ENCODE peak calls at places on chromosomes 4 and X, in eight cellular contexts. L is T-cell, I is AG20443, V is GM03348, O is NCI-H2107, Q is A549, T is NCI-H1092, J is NB4. D is an unnamed sample.

GRCh38 chr4:108889696-108890475 is 127.0 kb upstream of the ETNPPL start:
- DNase-seq in J (no peak), I (no peak), V (no peak), T (no peak), L (no peak), Q (no peak), O (no peak), D (no peak)

GRCh38 chr4:113406723-113407016 is 354.9 kb downstream of the CAMK2D start:
- DNase-seq in T (peak), V (no peak), Q (no peak), O (no peak), L (no peak), J (no peak), I (no peak), D (no peak)

GRCh38 chrX:11509786-11510185 is 155.9 kb downstream of the ARHGAP6 start:
- DNase-seq in Q (no peak), T (no peak), J (no peak), V (no peak), O (no peak), L (no peak), I (no peak), D (no peak)

GRCh38 chrX:150833454-150834056 is 64.9 kb downstream of the CD99L2 start:
- DNase-seq in V (no peak), J (peak), I (no peak), O (no peak), T (no peak), L (no peak), Q (no peak), D (no peak)

GRCh38 chrX:118498755-118499154 is 3.1 kb downstream of the DOCK11 start:
- DNase-seq in Q (no peak), L (no peak), O (no peak), J (no peak), T (no peak), I (no peak), V (no peak), D (no peak)

GRCh38 chr4:110850461-110851447 is 227.9 kb upstream of the PITX2 start:
- DNase-seq in J (no peak), I (no peak), Q (no peak), T (no peak), O (no peak), V (no peak), L (no peak), D (no peak)

GRCh38 chr4:75997946-75998345 is 7.2 kb upstream of the SDAD1 start:
- DNase-seq in I (no peak), Q (no peak), J (no peak), T (no peak), V (no peak), O (no peak), L (no peak), D (no peak)

GRCh38 chrX:68238568-68238967 is 194.7 kb downstream of the OPHN1 start:
- DNase-seq in T (no peak), O (no peak), V (no peak), J (peak), L (no peak), Q (no peak), I (no peak), D (no peak)

GRCh38 chr4:70739496-70740337 is 18.0 kb downstream of the RUFY3 start:
- DNase-seq in L (no peak), J (peak), T (no peak), I (no peak), V (no peak), Q (no peak), O (no peak), D (no peak)

GRCh38 chr4:77174426-77174825 is 17.4 kb downstream of the CCNG2 start:
- DNase-seq in L (no peak), T (no peak), V (peak), J (no peak), Q (no peak), O (no peak), I (peak), D (no peak)

GRCh38 chrX:33908074-33908473 is 224.0 kb downstream of the FAM47A start:
- DNase-seq in V (no peak), J (no peak), L (no peak), T (no peak), Q (no peak), O (no peak), I (no peak), D (no peak)

GRCh38 chr4:183190900-183191527 is 92.0 kb downstream of the WWC2 start:
- DNase-seq in I (no peak), J (no peak), O (no peak), T (no peak), Q (no peak), V (no peak), L (no peak), D (no peak)

GRCh38 chr4:113169368-113169767 is 119.9 kb downstream of the ANK2 start:
- DNase-seq in J (no peak), T (no peak), V (no peak), I (no peak), O (no peak), L (no peak), Q (no peak), D (no peak)

GRCh38 chr4:184899261-184900134 is 73.7 kb upstream of the ACSL1 start:
- DNase-seq in T (no peak), L (no peak), V (peak), J (no peak), I (peak), O (no peak), Q (no peak), D (no peak)

GRCh38 chrX:71128166-71128833 is 9.9 kb downstream of the MED12 start:
- DNase-seq in V (no peak), Q (no peak), T (no peak), O (no peak), J (peak), L (no peak), I (no peak), D (no peak)

GRCh38 chrX:153554519-153555167 is 37.2 kb downstream of the ATP2B3 start:
- DNase-seq in J (peak), T (peak), V (peak), Q (peak), O (peak), L (peak), I (peak), D (peak)

GRCh38 chrX:126994011-126994410 is 174.5 kb downstream of the PRR32 start:
- DNase-seq in O (no peak), T (no peak), J (no peak), I (no peak), Q (no peak), V (no peak), L (no peak), D (no peak)

D was measured in T-helper 1 cell.